ENCODE peak calls at places on chromosomes 4 and X, in eight cellular contexts. B is PC-3, P is choroid plexus epithelial cell, C is mucosa of descending colon, A is HL-60, U is astrocyte of the spinal cord, N is heart right ventricle, X is psoas muscle. E is an unnamed sample.

GRCh38 chr4:22129454-22130075 is 181.0 kb upstream of the KCNIP4 start:
- DNase-seq in X (no peak), C (peak; percentile 45), P (peak; percentile 47), U (peak; percentile 32), B (peak; percentile 69), A (no peak), N (no peak), E (peak; percentile 54)

GRCh38 chr4:24471623-24472510 is 112.5 kb downstream of the DHX15 start:
- DNase-seq in A (no peak), X (peak; percentile 50), N (peak; percentile 13), P (no peak), U (peak; percentile 8), B (no peak), C (peak; percentile 12), E (no peak)

GRCh38 chrX:48972214-48973164 is 845 bp upstream of the KCND1 start:
- DNase-seq in P (peak; percentile 57), U (peak; percentile 38), N (peak; percentile 13), A (no peak), B (peak; percentile 55), C (peak; percentile 71), X (no peak), E (peak; percentile 35)

GRCh38 chr4:86033171-86033570 is 326.7 kb downstream of the MAPK10 start:
- DNase-seq in N (peak; percentile 41), P (peak; percentile 85), A (no peak), U (peak; percentile 95), B (peak; percentile 64), C (peak; percentile 1), X (peak; percentile 43), E (no peak)

GRCh38 chr4:79297029-79297428 is 28.8 kb downstream of the NAA11 start:
- DNase-seq in X (peak; percentile 30), B (no peak), C (no peak), N (no peak), A (no peak), U (no peak), P (no peak), E (no peak)

GRCh38 chr4:139875456-139875855 is 209.8 kb downstream of the MGST2 start:
- DNase-seq in X (no peak), B (no peak), C (no peak), U (no peak), A (no peak), N (no peak), P (no peak), E (no peak)

GRCh38 chrX:16587776-16588175 is 62.2 kb upstream of the S100G start:
- DNase-seq in U (no peak), P (no peak), B (peak; percentile 41), X (no peak), N (no peak), A (no peak), C (no peak), E (peak; percentile 63)

GRCh38 chr4:89558147-89558546 is 250.5 kb upstream of the GPRIN3 start:
- DNase-seq in C (no peak), B (peak; percentile 14), P (no peak), A (no peak), N (no peak), X (no peak), U (no peak), E (peak; percentile 32)

GRCh38 chr4:73675623-73676022 is 55.4 kb upstream of the RASSF6 start:
- DNase-seq in C (no peak), P (no peak), N (no peak), A (no peak), U (no peak), X (no peak), B (no peak), E (no peak)

GRCh38 chrX:15468036-15468435 is 25.1 kb downstream of the PIR start:
- DNase-seq in U (peak; percentile 23), P (peak; percentile 68), B (peak; percentile 64), C (peak; percentile 38), X (peak; percentile 50), A (no peak), N (no peak), E (peak; percentile 74)

GRCh38 chr4:26015133-26015651 is 101.2 kb downstream of the SMIM20 start:
- DNase-seq in P (peak; percentile 88), X (peak; percentile 82), U (peak; percentile 98), B (no peak), A (no peak), N (peak; percentile 63), C (peak; percentile 17), E (no peak)

GRCh38 chr4:73208376-73208775 is 50.2 kb downstream of the ANKRD17 start:
- DNase-seq in B (peak; percentile 14), N (no peak), A (no peak), U (peak; percentile 56), C (no peak), P (peak; percentile 61), X (no peak), E (peak; percentile 56)

DNA sequence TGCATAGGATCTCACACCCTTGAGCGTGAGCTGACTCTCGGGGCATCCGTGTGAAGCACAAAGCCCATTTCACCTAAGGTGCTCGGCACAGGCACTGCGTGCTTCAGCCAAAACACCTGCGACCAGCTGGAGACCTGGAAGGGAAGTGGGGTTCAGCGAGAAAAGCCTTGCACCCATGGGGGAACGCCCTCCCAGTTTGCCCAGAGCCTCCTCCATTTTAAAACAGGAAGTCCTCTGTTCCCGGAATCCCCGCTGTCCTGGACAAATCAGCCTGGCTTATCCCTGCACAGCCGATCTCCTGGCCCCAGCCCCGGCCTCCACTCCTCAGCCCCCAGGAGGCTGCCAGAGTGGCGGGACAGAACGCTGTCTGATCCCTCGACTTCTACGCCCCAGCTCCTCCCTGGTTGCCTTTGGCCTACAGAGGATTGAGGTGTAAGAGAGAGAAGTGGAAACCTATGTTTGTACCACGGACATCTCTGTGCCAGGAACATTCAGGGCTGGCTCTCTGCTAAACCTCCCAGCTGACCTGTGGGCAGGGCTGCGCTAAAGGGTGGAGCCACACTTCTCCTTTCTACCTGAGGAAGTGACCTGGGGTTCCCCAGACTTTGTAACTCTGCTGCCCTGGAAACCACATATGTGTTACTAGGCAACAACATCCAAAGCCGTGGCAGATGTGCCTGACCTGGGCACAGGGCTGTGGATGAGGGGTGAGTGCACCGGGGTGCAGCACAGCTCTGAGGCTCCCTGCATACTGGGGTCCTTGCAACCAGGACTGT is 3.8 kb upstream of the C4orf50 start:
- DNase-seq in U (no peak), A (no peak), C (no peak), P (no peak), X (no peak), B (no peak), N (no peak), E (no peak)
- H3K4me3 ChIP-seq in U (no peak overlapping the region), A (no peak overlapping the region), C (no peak overlapping the region), P (no peak overlapping the region), X (no peak overlapping the region), B (no peak overlapping the region), N (no peak overlapping the region), E (no peak overlapping the region)

GRCh38 chr4:141132689-141133145 is 552 bp downstream of the RNF150 start:
- DNase-seq in U (peak; percentile 36), X (no peak), P (no peak), A (no peak), B (no peak), C (peak; percentile 5), N (peak; percentile 53), E (no peak)

GRCh38 chr4:141131738-141132688 is 1.3 kb downstream of the RNF150 start:
- DNase-seq in C (peak; percentile 4), A (no peak), N (no peak), B (no peak), U (peak; percentile 33), P (peak; percentile 19), X (peak; percentile 74), E (no peak)

GRCh38 chr4:141134586-141134985 is 1.3 kb upstream of the RNF150 start:
- DNase-seq in C (no peak), N (no peak), U (no peak), A (no peak), B (no peak), X (no peak), P (no peak), E (no peak)

GRCh38 chr4:141133146-141134006 is at the start of gene RNF150:
- DNase-seq in B (peak; percentile 79), C (peak; percentile 66), P (peak; percentile 91), N (peak; percentile 84), X (peak; percentile 85), U (peak; percentile 93), A (peak; percentile 35), E (peak; percentile 68)

DNA sequence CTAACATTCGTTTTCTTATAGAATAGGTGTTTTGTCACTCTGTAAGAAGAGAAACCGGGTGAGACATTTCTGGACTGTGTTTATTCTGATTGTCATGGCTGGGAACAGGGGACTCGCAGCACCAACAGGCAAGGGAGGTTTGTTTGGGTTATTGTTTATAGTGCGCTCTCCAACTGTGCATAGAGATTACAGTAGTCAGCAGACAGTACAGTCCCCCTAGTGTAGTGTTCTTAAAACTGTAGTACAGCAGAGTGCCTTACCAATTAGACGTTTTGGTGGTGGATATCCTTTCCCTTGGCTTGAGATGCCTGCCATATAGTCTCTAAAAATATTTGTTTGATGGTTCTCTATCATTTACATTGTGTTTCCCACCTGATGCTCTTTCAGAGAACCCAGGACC is 782 bp upstream of the RNF150 start:
- DNase-seq in X (no peak), B (no peak), A (no peak), U (no peak), N (no peak), C (no peak), P (peak; percentile 13), E (no peak)
- TF ChIP-seq CTCF in X (no peak), B (no peak), A (no peak), U (no peak), N (no peak), C (no peak), P (peak; percentile 4), E (no peak)

GRCh38 chr4:153115322-153116100 is 88.7 kb upstream of the TRIM2 start:
- DNase-seq in N (peak; percentile 37), A (peak; percentile 15), B (peak; percentile 91), U (peak; percentile 82), P (peak; percentile 77), C (peak; percentile 38), X (no peak), E (peak; percentile 88)
- H3K4me3 ChIP-seq in N (peak overlapping the region; percentile 9), A (peak overlapping the region; percentile 24), B (peak overlapping the region; percentile 54), U (no peak overlapping the region), P (no peak overlapping the region), C (no peak overlapping the region), X (peak overlapping the region; percentile 50), E (no peak overlapping the region)

GRCh38 chrX:41921492-41922124 is 1.7 kb downstream of the CASK start:
- DNase-seq in B (peak; percentile 24), N (no peak), A (peak; percentile 53), X (no peak), C (no peak), P (peak; percentile 68), U (peak; percentile 27), E (peak; percentile 79)

GRCh38 chrX:41912922-41913321 is 10.4 kb downstream of the CASK start:
- DNase-seq in N (no peak), X (no peak), C (no peak), P (no peak), B (peak; percentile 16), A (no peak), U (peak; percentile 12), E (peak; percentile 62)

GRCh38 chrX:41919870-41920269 is 3.5 kb downstream of the CASK start:
- DNase-seq in C (no peak), B (no peak), A (no peak), N (no peak), U (no peak), X (no peak), P (no peak), E (no peak)

GRCh38 chrX:41913476-41913875 is 9.9 kb downstream of the CASK start:
- DNase-seq in P (no peak), C (no peak), A (no peak), X (no peak), N (no peak), U (no peak), B (no peak), E (no peak)

DNA sequence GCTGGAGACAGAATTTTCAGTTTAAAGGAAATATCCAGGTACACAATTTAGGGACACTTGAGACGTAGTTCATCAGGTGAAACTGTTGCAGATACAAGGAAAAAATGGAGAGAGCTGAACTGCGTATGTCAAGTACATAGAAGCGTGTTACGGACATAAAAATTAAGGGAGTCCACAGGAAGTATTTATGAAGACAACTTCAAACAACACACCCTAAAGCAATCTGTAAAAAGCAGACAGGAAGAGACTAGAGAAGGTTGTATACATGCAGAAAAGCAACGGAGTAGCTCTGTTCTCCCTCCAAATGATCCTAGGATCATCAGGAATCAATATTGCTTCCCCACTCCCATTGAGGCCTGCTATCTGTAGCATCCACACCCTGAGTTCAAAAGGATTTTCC is 5.8 kb downstream of the CASK start:
- DNase-seq in A (no peak), U (no peak), X (no peak), P (no peak), C (no peak), N (no peak), B (no peak), E (no peak)
- TF ChIP-seq CTCF in A (no peak), U (no peak), X (no peak), P (no peak), C (no peak), N (no peak), B (no peak), E (no peak)